ENCODE peak calls at places on chromosomes 11 and 22, in nine cellular contexts. E is adrenal gland, P is GM12864, F is cardiac fibroblast, J is OCI-LY7, R is osteoblast, V is ovary, I is AG04450, W is left lung. N is an unnamed sample.

GRCh38 chr11:58805065-58805464 is 39.4 kb downstream of the GLYATL2 start:
- DNase-seq in P (no peak), E (no peak), J (no peak), R (no peak), I (no peak), W (no peak), V (no peak), F (peak), N (no peak)

GRCh38 chr11:35464308-35464707 is 45.0 kb upstream of the SLC1A2 start:
- DNase-seq in V (no peak), R (no peak), E (no peak), F (no peak), W (no peak), J (no peak), I (no peak), P (no peak), N (no peak)

GRCh38 chr22:22721681-22722309 is 77.4 kb downstream of the GGTLC2 start:
- DNase-seq in F (peak), V (peak), E (no peak), I (no peak), W (peak), P (peak), R (no peak), J (no peak), N (peak)

GRCh38 chr11:72553748-72554147 is 119.4 kb upstream of the CLPB start:
- DNase-seq in I (no peak), F (no peak), V (no peak), R (no peak), W (no peak), E (no peak), J (peak), P (no peak), N (no peak)

GRCh38 chr22:22666307-22667091 is 22.1 kb downstream of the GGTLC2 start:
- DNase-seq in W (peak), F (peak), P (no peak), V (no peak), E (peak), R (no peak), J (peak), I (no peak), N (peak)

GRCh38 chr22:17171313-17172171 is 12.5 kb upstream of the HDHD5 start:
- DNase-seq in E (peak), V (peak), W (peak), R (peak), J (peak), F (peak), P (peak), I (peak), N (peak)

GRCh38 chr11:27873664-27874063 is 173.4 kb upstream of the BDNF start:
- DNase-seq in P (no peak), J (no peak), R (no peak), F (no peak), W (no peak), E (no peak), I (no peak), V (no peak), N (no peak)

GRCh38 chr11:75275581-75275980 is 35.0 kb downstream of the TPBGL start:
- DNase-seq in F (no peak), J (peak), E (peak), R (no peak), P (no peak), W (peak), V (no peak), I (no peak), N (peak)

GRCh38 chr22:39556970-39557811 is 13.4 kb upstream of the CACNA1I start:
- DNase-seq in W (no peak), P (no peak), V (no peak), E (peak), R (peak), F (peak), I (no peak), J (no peak), N (no peak)

GRCh38 chr22:26477341-26477731 is 6.2 kb downstream of the HPS4 start:
- DNase-seq in R (no peak), J (no peak), P (no peak), F (no peak), V (no peak), E (no peak), W (no peak), I (no peak), N (no peak)

GRCh38 chr11:5269715-5270147 is at the start of gene HBE1:
- DNase-seq in E (no peak), J (no peak), V (no peak), W (no peak), I (no peak), P (no peak), R (no peak), F (no peak), N (no peak)

GRCh38 chr11:69155302-69156198 is at the start of gene SMIM38:
- DNase-seq in I (no peak), E (no peak), J (no peak), V (no peak), P (peak), R (no peak), F (no peak), W (no peak), N (no peak)

GRCh38 chr11:125494987-125495725 is 909 bp downstream of the FEZ1 start:
- DNase-seq in I (no peak), W (no peak), V (peak), J (no peak), R (peak), P (no peak), F (peak), E (no peak), N (peak)

GRCh38 chr22:33332538-33332937 is 274.4 kb upstream of the SYN3 start:
- DNase-seq in I (no peak), W (no peak), V (no peak), J (no peak), R (no peak), E (no peak), P (no peak), F (no peak), N (no peak)

GRCh38 chr11:34036456-34036855 is 15.1 kb upstream of the CAPRIN1 start:
- DNase-seq in V (no peak), P (no peak), F (no peak), I (no peak), R (no peak), J (no peak), W (no peak), E (no peak), N (no peak)

GRCh38 chr22:43482310-43482625 is 70.5 kb downstream of the MPPED1 start:
- DNase-seq in W (no peak), E (no peak), V (no peak), F (no peak), P (no peak), J (no peak), R (peak), I (no peak), N (no peak)

GRCh38 chr11:65861165-65861505 is 902 bp downstream of the MUS81 start:
- DNase-seq in J (no peak), I (no peak), R (peak), V (no peak), W (no peak), P (no peak), E (peak), F (no peak), N (no peak)

GRCh38 chr11:45560935-45561330 is 104.5 kb downstream of the CHST1 start:
- DNase-seq in I (no peak), P (no peak), F (no peak), V (no peak), W (no peak), J (no peak), E (no peak), R (peak), N (no peak)

GRCh38 chr11:35267504-35267903 is 128.5 kb downstream of the CD44 start:
- DNase-seq in P (no peak), I (peak), J (no peak), V (no peak), E (no peak), R (peak), F (peak), W (no peak), N (peak)

GRCh38 chr11:59548309-59548656 is 36.9 kb downstream of the OR4D9 start:
- DNase-seq in E (no peak), F (no peak), P (no peak), W (no peak), I (no peak), J (no peak), V (no peak), R (no peak), N (no peak)

GRCh38 chr22:29716814-29717213 is 3.0 kb upstream of the CABP7 start:
- DNase-seq in J (peak), I (peak), P (no peak), F (peak), W (peak), V (peak), R (peak), E (peak), N (peak)

GRCh38 chr11:122144752-122145151 is 28.7 kb upstream of the BLID start:
- DNase-seq in V (no peak), I (no peak), J (no peak), W (no peak), P (no peak), R (no peak), F (no peak), E (no peak), N (no peak)

GRCh38 chr11:72703281-72704008 is 29.2 kb upstream of the PDE2A start:
- DNase-seq in F (peak), I (no peak), J (no peak), P (no peak), V (peak), R (peak), W (no peak), E (peak), N (peak)

GRCh38 chr22:19825016-19825339 is 29.7 kb downstream of the GNB1L start:
- DNase-seq in V (no peak), I (no peak), P (no peak), J (no peak), W (no peak), R (peak), F (no peak), E (peak), N (no peak)

GRCh38 chr11:88689548-88690240 is 352.2 kb upstream of the CTSC start:
- DNase-seq in W (no peak), V (no peak), R (no peak), I (no peak), F (no peak), J (no peak), P (no peak), E (no peak), N (no peak)

GRCh38 chr22:33401291-33401690 is 343.1 kb upstream of the SYN3 start:
- DNase-seq in P (no peak), V (no peak), F (peak), W (no peak), E (no peak), J (no peak), I (peak), R (peak), N (no peak)

GRCh38 chr11:70582886-70583641 is 184.7 kb downstream of the CTTN start:
- DNase-seq in P (no peak), W (peak), V (no peak), I (no peak), F (no peak), R (no peak), J (no peak), E (no peak), N (no peak)

GRCh38 chr11:79973701-79974626 is 533.1 kb upstream of the TENM4 start:
- DNase-seq in I (no peak), J (no peak), P (no peak), W (no peak), E (peak), F (no peak), R (peak), V (no peak), N (no peak)

GRCh38 chr11:44243086-44243485 is 66.9 kb downstream of the ALX4 start:
- DNase-seq in R (no peak), W (no peak), F (no peak), J (no peak), E (no peak), P (no peak), I (no peak), V (no peak), N (no peak)

GRCh38 chr11:9285850-9286587 is 20.9 kb upstream of the DENND5A start:
- DNase-seq in F (no peak), W (no peak), V (no peak), P (no peak), R (no peak), J (no peak), E (no peak), I (no peak), N (no peak)

GRCh38 chr11:71112990-71113389 is 139.4 kb downstream of the SHANK2 start:
- DNase-seq in I (no peak), V (no peak), W (no peak), J (no peak), P (no peak), E (no peak), R (no peak), F (no peak), N (no peak)

GRCh38 chr22:32325811-32326237 is 31.8 kb upstream of the RFPL3 start:
- DNase-seq in E (no peak), J (no peak), I (no peak), W (no peak), V (no peak), F (no peak), P (no peak), R (peak), N (no peak)

GRCh38 chr11:93038521-93038920 is 69.1 kb downstream of the MTNR1B start:
- DNase-seq in W (no peak), F (no peak), V (no peak), J (no peak), I (no peak), P (no peak), R (no peak), E (no peak), N (no peak)

GRCh38 chr11:61781585-61781984 is 10.8 kb downstream of the TMEM258 start:
- DNase-seq in F (no peak), I (no peak), J (no peak), R (no peak), V (no peak), P (no peak), E (no peak), W (no peak), N (no peak)

GRCh38 chr11:11735586-11735985 is 106.2 kb upstream of the USP47 start:
- DNase-seq in P (no peak), E (no peak), J (no peak), R (no peak), V (no peak), F (no peak), W (no peak), I (no peak), N (no peak)

GRCh38 chr22:26907366-26907765 is 250.0 kb downstream of the MIAT start:
- DNase-seq in J (no peak), V (no peak), F (no peak), E (no peak), W (no peak), P (no peak), R (no peak), I (no peak), N (no peak)

GRCh38 chr11:36744375-36745168 is 146.5 kb upstream of the RAG2 start:
- DNase-seq in I (peak), V (peak), E (peak), F (peak), J (peak), W (peak), P (no peak), R (peak), N (peak)

GRCh38 chr11:114316980-114317675 is 20.9 kb downstream of the NNMT start:
- DNase-seq in V (no peak), I (no peak), W (no peak), P (no peak), R (peak), E (no peak), J (no peak), F (peak), N (peak)

GRCh38 chr11:12156301-12157140 is 46.1 kb downstream of the MICAL2 start:
- DNase-seq in J (no peak), V (peak), W (no peak), F (no peak), E (no peak), I (no peak), R (peak), P (no peak), N (no peak)

GRCh38 chr11:64204464-64204989 is 2.0 kb upstream of the FERMT3 start:
- DNase-seq in F (peak), W (peak), I (peak), P (no peak), V (peak), R (peak), J (peak), E (peak), N (peak)

GRCh38 chr11:64207247-64208085 is 945 bp downstream of the FERMT3 start:
- DNase-seq in R (peak), V (peak), I (no peak), J (peak), P (no peak), W (peak), E (peak), F (peak), N (peak)

GRCh38 chr11:64208086-64208795 is 1.7 kb downstream of the FERMT3 start:
- DNase-seq in J (peak), R (peak), P (no peak), F (no peak), E (no peak), V (no peak), W (no peak), I (no peak), N (no peak)

GRCh38 chr11:64208796-64209562 is 2.5 kb downstream of the FERMT3 start:
- DNase-seq in P (no peak), R (peak), I (no peak), E (no peak), V (no peak), J (no peak), F (no peak), W (no peak), N (no peak)

GRCh38 chr11:64206457-64207246 is at the start of gene FERMT3:
- DNase-seq in V (no peak), P (no peak), W (peak), R (peak), J (peak), I (no peak), E (no peak), F (no peak), N (no peak)
- H3K4me3 ChIP-seq in V (peak), P (peak), W (peak), R (no peak), J (peak), I (no peak), E (no peak), F (peak), N (peak)

GRCh38 chr11:119727523-119728081 is 1.4 kb downstream of the NECTIN1 start:
- DNase-seq in V (peak), J (peak), P (no peak), F (no peak), R (peak), I (no peak), W (peak), E (no peak), N (no peak)
- TF ChIP-seq CTCF in V (no peak), J (peak), P (peak), F (peak), R (no peak), I (peak), W (no peak), E (peak), N (peak)

GRCh38 chr11:68038226-68038717 is 553 bp upstream of the TCIRG1 start:
- DNase-seq in E (peak), F (no peak), R (peak), I (no peak), V (peak), J (peak), W (no peak), P (no peak), N (no peak)

GRCh38 chr11:68040121-68040956 is 1.5 kb downstream of the TCIRG1 start:
- DNase-seq in P (no peak), R (peak), V (peak), J (peak), F (peak), E (peak), W (peak), I (peak), N (peak)

GRCh38 chr11:68040957-68041591 is 2.2 kb downstream of the TCIRG1 start:
- DNase-seq in I (no peak), V (peak), R (peak), P (no peak), W (no peak), F (no peak), J (no peak), E (peak), N (no peak)

GRCh38 chr11:68038718-68039525 is at the start of gene TCIRG1:
- DNase-seq in E (peak), J (peak), W (peak), I (no peak), R (peak), P (no peak), V (peak), F (peak), N (peak)

DNA sequence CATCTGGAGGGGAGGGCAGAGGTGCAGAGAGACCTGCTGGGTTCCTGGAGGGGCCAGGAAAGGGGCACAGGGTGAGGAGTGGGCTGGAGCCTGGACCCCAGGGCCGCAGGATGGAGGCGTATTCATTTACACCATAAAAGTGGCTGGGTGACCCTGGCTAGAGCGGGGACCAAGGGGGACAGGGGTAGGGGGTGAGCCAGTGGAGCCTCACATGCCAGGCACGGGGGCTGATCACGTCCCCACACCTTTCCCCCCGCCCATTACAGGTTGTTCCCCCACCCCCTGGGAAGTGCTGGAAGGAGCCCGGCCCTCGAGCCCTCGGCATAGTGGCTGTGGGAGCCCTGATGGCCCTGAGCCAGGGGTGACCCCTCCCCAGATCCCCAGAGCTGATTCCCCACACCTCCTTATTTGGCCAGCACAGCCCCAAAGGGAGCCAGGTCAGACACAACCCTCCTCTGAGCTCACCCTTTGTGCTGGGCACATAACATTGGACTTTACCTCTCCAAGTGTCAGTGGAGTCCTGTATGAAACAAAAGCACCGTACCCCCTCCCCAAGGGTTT is 781 bp downstream of the TCIRG1 start:
- DNase-seq in I (no peak), V (peak), W (no peak), J (peak), P (no peak), E (peak), F (no peak), R (peak), N (no peak)
- H3K4me3 ChIP-seq in I (peak), V (peak), W (peak), J (peak), P (peak), E (peak), F (peak), R (peak), N (peak)

DNA sequence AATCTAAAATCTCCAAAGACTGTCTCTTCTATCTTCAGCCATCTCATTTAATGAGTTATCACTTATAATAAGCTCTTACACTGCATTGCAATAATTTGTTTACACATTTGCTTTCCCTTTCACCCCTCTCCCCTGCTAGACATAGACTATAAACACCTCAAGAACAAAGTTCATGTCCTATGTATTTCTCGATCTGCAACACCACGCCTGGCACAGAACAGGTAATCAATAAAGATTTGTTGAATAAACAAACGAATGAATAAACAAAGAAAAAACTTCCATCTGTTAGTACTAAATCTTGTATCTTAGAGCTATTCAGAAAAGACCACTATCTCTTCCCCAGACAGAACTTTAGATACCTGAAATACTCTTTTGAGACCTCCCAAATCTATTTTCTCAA is 77.6 kb downstream of the PAK1 start:
- DNase-seq in J (no peak), E (no peak), V (no peak), P (no peak), F (no peak), I (no peak), W (no peak), R (no peak), N (no peak)
- TF ChIP-seq CTCF in J (no peak), E (no peak), V (no peak), P (no peak), F (no peak), I (no peak), W (no peak), R (no peak), N (no peak)